ENCODE peak calls at places on chromosome 9, in nine cellular contexts. J, B, V, O, Y, D, N, U and H are unnamed samples.

GRCh38 chr9:35517552-35518211 is 27.8 kb downstream of the RUSC2 start:
- DNase-seq in O (no peak), D (no peak), J (no peak), Y (no peak), N (no peak), U (no peak), V (no peak), B (no peak), H (no peak)

GRCh38 chr9:76314321-76314720 is 79.9 kb downstream of the RFK start:
- DNase-seq in J (no peak), O (no peak), U (no peak), B (no peak), D (no peak), Y (no peak), N (no peak), V (no peak), H (no peak)

GRCh38 chr9:133372144-133372543 is 3.7 kb downstream of the SURF4 start:
- DNase-seq in O (no peak), V (no peak), D (no peak), B (no peak), U (no peak), J (no peak), N (no peak), Y (no peak), H (no peak)

GRCh38 chr9:113244556-113244955 is 23.2 kb downstream of the SLC31A1 start:
- DNase-seq in J (no peak), U (no peak), N (no peak), D (no peak), B (no peak), O (no peak), Y (no peak), V (no peak), H (no peak)

GRCh38 chr9:114423181-114423580 is 35.4 kb upstream of the AKNA start:
- DNase-seq in U (no peak), J (no peak), O (no peak), N (no peak), B (no peak), D (no peak), V (no peak), Y (no peak), H (no peak)

GRCh38 chr9:37987467-37987981 is 81.5 kb downstream of the SHB start:
- DNase-seq in U (peak; percentile 64), O (peak; percentile 39), D (no peak), V (no peak), N (no peak), J (no peak), Y (no peak), B (peak; percentile 57), H (no peak)

GRCh38 chr9:101311759-101312420 is 72.9 kb downstream of the BAAT start:
- DNase-seq in U (peak; percentile 35), V (no peak), N (peak; percentile 91), O (peak; percentile 83), J (no peak), D (no peak), B (peak; percentile 82), Y (no peak), H (no peak)

GRCh38 chr9:33220681-33221567 is 19.0 kb upstream of the SPINK4 start:
- DNase-seq in V (no peak), B (no peak), D (no peak), J (no peak), O (no peak), Y (no peak), U (no peak), N (no peak), H (no peak)

GRCh38 chr9:14307989-14308750 is 5.8 kb downstream of the NFIB start:
- DNase-seq in U (no peak), V (no peak), N (no peak), D (no peak), O (no peak), J (no peak), B (no peak), Y (no peak), H (no peak)

GRCh38 chr9:12723409-12724028 is 30.3 kb downstream of the TYRP1 start:
- DNase-seq in Y (no peak), U (no peak), O (no peak), D (no peak), J (no peak), B (peak; percentile 17), V (no peak), N (peak; percentile 60), H (no peak)

GRCh38 chr9:89880721-89881120 is 275.9 kb downstream of the GADD45G start:
- DNase-seq in N (no peak), U (no peak), O (no peak), V (no peak), B (no peak), Y (no peak), J (no peak), D (no peak), H (peak; percentile 8)

GRCh38 chr9:72636621-72637020 is 115.2 kb downstream of the TMC1 start:
- DNase-seq in O (no peak), Y (no peak), U (no peak), N (no peak), J (no peak), V (no peak), D (no peak), B (no peak), H (no peak)

GRCh38 chr9:111613436-111614040 is 14.1 kb upstream of the PTGR1 start:
- DNase-seq in O (no peak), V (no peak), N (no peak), U (no peak), Y (no peak), B (peak; percentile 42), D (no peak), J (no peak), H (no peak)

GRCh38 chr9:124357591-124358361 is 57.5 kb downstream of the PSMB7 start:
- DNase-seq in O (no peak), Y (no peak), B (no peak), V (no peak), D (no peak), U (no peak), N (peak; percentile 72), J (no peak), H (no peak)

GRCh38 chr9:20512106-20512505 is 110.2 kb downstream of the MLLT3 start:
- DNase-seq in B (no peak), J (no peak), N (no peak), V (no peak), O (peak; percentile 3), Y (no peak), U (no peak), D (no peak), H (no peak)

GRCh38 chr9:108083160-108083559 is 593.6 kb upstream of the KLF4 start:
- DNase-seq in N (no peak), V (no peak), B (peak; percentile 81), U (no peak), Y (no peak), J (no peak), D (no peak), O (no peak), H (no peak)

GRCh38 chr9:121353246-121353975 is 16.6 kb downstream of the STOM start:
- DNase-seq in N (no peak), Y (peak; percentile 67), V (no peak), O (no peak), J (peak; percentile 9), D (peak; percentile 6), B (no peak), U (no peak), H (no peak)

GRCh38 chr9:89886281-89886700 is 281.5 kb downstream of the GADD45G start:
- DNase-seq in Y (no peak), O (peak; percentile 77), N (no peak), B (no peak), V (no peak), D (no peak), J (no peak), U (no peak), H (no peak)

GRCh38 chr9:18718393-18718792 is 244.4 kb downstream of the ADAMTSL1 start:
- DNase-seq in N (no peak), U (no peak), J (no peak), B (no peak), V (no peak), O (no peak), D (no peak), Y (no peak), H (no peak)

GRCh38 chr9:68802525-68803015 is 97.5 kb downstream of the PIP5K1B start:
- DNase-seq in N (no peak), O (no peak), Y (no peak), V (no peak), B (no peak), J (no peak), D (no peak), U (no peak), H (peak; percentile 26)

GRCh38 chr9:30198463-30199309 is 2185.8 kb upstream of the ACO1 start:
- DNase-seq in J (no peak), U (no peak), N (no peak), V (no peak), O (no peak), D (no peak), Y (no peak), B (no peak), H (no peak)

GRCh38 chr9:8489845-8490244 is 690.3 kb upstream of the DMAC1 start:
- DNase-seq in O (no peak), B (no peak), J (no peak), D (no peak), V (no peak), U (no peak), Y (no peak), N (no peak), H (no peak)

GRCh38 chr9:133340256-133340655 is 4.3 kb upstream of the SURF6 start:
- DNase-seq in Y (no peak), V (no peak), D (no peak), O (no peak), B (no peak), J (no peak), U (no peak), N (no peak), H (no peak)

GRCh38 chr9:86983260-86984255 is 36.3 kb upstream of the GAS1 start:
- DNase-seq in O (no peak), V (peak; percentile 3), D (no peak), U (no peak), J (no peak), B (no peak), N (no peak), Y (no peak), H (no peak)

GRCh38 chr9:126806336-126806735 is 1.5 kb downstream of the ZBTB43 start:
- DNase-seq in V (no peak), B (no peak), J (no peak), U (no peak), Y (no peak), N (no peak), D (no peak), O (no peak), H (no peak)

GRCh38 chr9:35842795-35843194 is 13.8 kb downstream of the TMEM8B start:
- DNase-seq in Y (no peak), D (no peak), J (no peak), N (no peak), U (no peak), O (no peak), V (no peak), B (no peak), H (no peak)

GRCh38 chr9:81789751-81790150 is 100.4 kb upstream of the TLE1 start:
- DNase-seq in O (peak; percentile 24), U (no peak), B (no peak), V (no peak), J (no peak), Y (no peak), N (no peak), D (no peak), H (no peak)

GRCh38 chr9:135144581-135145108 is 57.2 kb downstream of the OLFM1 start:
- DNase-seq in B (no peak), J (no peak), U (no peak), D (no peak), Y (no peak), O (peak; percentile 86), N (no peak), V (no peak), H (no peak)

GRCh38 chr9:128244443-128245226 is 31.2 kb downstream of the GOLGA2 start:
- DNase-seq in J (no peak), V (no peak), Y (no peak), D (no peak), B (no peak), N (peak; percentile 74), U (no peak), O (no peak), H (no peak)

GRCh38 chr9:108477538-108478006 is 378.2 kb downstream of the ACTL7B start:
- DNase-seq in V (no peak), D (no peak), N (no peak), O (peak; percentile 46), B (no peak), U (no peak), Y (no peak), J (no peak), H (no peak)

GRCh38 chr9:70566743-70567142 is 152.3 kb upstream of the KLF9 start:
- DNase-seq in D (no peak), O (no peak), U (no peak), Y (no peak), B (no peak), V (no peak), N (no peak), J (no peak), H (no peak)